ENCODE peak calls at places on chromosome 12, in seven cellular contexts. One of them, this sample, is unnamed.

GRCh38 chr12:45560689-45561088 is 168.8 kb upstream of the ARID2 start:
- DNase-seq in hepatocyte: no peak
- DNase-seq in GM06990: no peak
- DNase-seq in GM12865: no peak
- DNase-seq in AG04450: no peak
- DNase-seq in AG10803: no peak
- DNase-seq in neural progenitor cell: no peak
- DNase-seq in this sample: no peak

GRCh38 chr12:105257321-105257728 is 21.4 kb upstream of the APPL2 start:
- DNase-seq in hepatocyte: no peak
- DNase-seq in GM06990: no peak
- DNase-seq in GM12865: no peak
- DNase-seq in AG04450: peak
- DNase-seq in AG10803: peak
- DNase-seq in neural progenitor cell: no peak
- DNase-seq in this sample: peak

GRCh38 chr12:68261947-68262346 is 8.5 kb upstream of the IL22 start:
- DNase-seq in hepatocyte: no peak
- DNase-seq in GM06990: no peak
- DNase-seq in GM12865: no peak
- DNase-seq in AG04450: no peak
- DNase-seq in AG10803: no peak
- DNase-seq in neural progenitor cell: no peak
- DNase-seq in this sample: no peak

GRCh38 chr12:3834774-3835173 is 38.4 kb downstream of the PARP11 start:
- DNase-seq in hepatocyte: peak
- DNase-seq in GM06990: no peak
- DNase-seq in GM12865: no peak
- DNase-seq in AG04450: no peak
- DNase-seq in AG10803: no peak
- DNase-seq in neural progenitor cell: no peak
- DNase-seq in this sample: no peak

GRCh38 chr12:52708010-52708409 is 4.7 kb upstream of the KRT77 start:
- DNase-seq in hepatocyte: no peak
- DNase-seq in GM06990: no peak
- DNase-seq in GM12865: no peak
- DNase-seq in AG04450: no peak
- DNase-seq in AG10803: no peak
- DNase-seq in neural progenitor cell: peak
- DNase-seq in this sample: no peak

GRCh38 chr12:28925726-28926376 is 223.2 kb upstream of the FAR2 start:
- DNase-seq in hepatocyte: no peak
- DNase-seq in GM06990: no peak
- DNase-seq in GM12865: no peak
- DNase-seq in AG04450: peak
- DNase-seq in AG10803: peak
- DNase-seq in neural progenitor cell: no peak
- DNase-seq in this sample: no peak

GRCh38 chr12:9902539-9903228 is 21.4 kb downstream of the KLRF2 start:
- DNase-seq in hepatocyte: no peak
- DNase-seq in GM06990: no peak
- DNase-seq in GM12865: no peak
- DNase-seq in AG04450: no peak
- DNase-seq in AG10803: no peak
- DNase-seq in neural progenitor cell: peak
- DNase-seq in this sample: no peak

GRCh38 chr12:92927436-92928116 is 1.5 kb downstream of the EEA1 start:
- DNase-seq in hepatocyte: peak
- DNase-seq in GM06990: peak
- DNase-seq in GM12865: peak
- DNase-seq in AG04450: no peak
- DNase-seq in AG10803: peak
- DNase-seq in neural progenitor cell: peak
- DNase-seq in this sample: peak

GRCh38 chr12:75438052-75438754 is 42.4 kb upstream of the GLIPR1 start:
- DNase-seq in hepatocyte: no peak
- DNase-seq in GM06990: no peak
- DNase-seq in GM12865: peak
- DNase-seq in AG04450: no peak
- DNase-seq in AG10803: no peak
- DNase-seq in neural progenitor cell: no peak
- DNase-seq in this sample: no peak

GRCh38 chr12:65526311-65526710 is 247.8 kb downstream of the MSRB3 start:
- DNase-seq in hepatocyte: no peak
- DNase-seq in GM06990: no peak
- DNase-seq in GM12865: no peak
- DNase-seq in AG04450: no peak
- DNase-seq in AG10803: peak
- DNase-seq in neural progenitor cell: no peak
- DNase-seq in this sample: no peak

GRCh38 chr12:71415336-71416231 is 24.0 kb upstream of the LGR5 start:
- DNase-seq in hepatocyte: peak
- DNase-seq in GM06990: no peak
- DNase-seq in GM12865: peak
- DNase-seq in AG04450: peak
- DNase-seq in AG10803: peak
- DNase-seq in neural progenitor cell: peak
- DNase-seq in this sample: peak

GRCh38 chr12:21697829-21698630 is 40.4 kb upstream of the LDHB start:
- DNase-seq in hepatocyte: peak
- DNase-seq in GM06990: no peak
- DNase-seq in GM12865: peak
- DNase-seq in AG04450: peak
- DNase-seq in AG10803: peak
- DNase-seq in neural progenitor cell: peak
- DNase-seq in this sample: peak

GRCh38 chr12:12807970-12808702 is 5.0 kb upstream of the DDX47 start:
- DNase-seq in hepatocyte: no peak
- DNase-seq in GM06990: peak
- DNase-seq in GM12865: peak
- DNase-seq in AG04450: no peak
- DNase-seq in AG10803: no peak
- DNase-seq in neural progenitor cell: no peak
- DNase-seq in this sample: peak

GRCh38 chr12:52216807-52217206 is 16.2 kb upstream of the KRT7 start:
- DNase-seq in hepatocyte: no peak
- DNase-seq in GM06990: no peak
- DNase-seq in GM12865: no peak
- DNase-seq in AG04450: no peak
- DNase-seq in AG10803: no peak
- DNase-seq in neural progenitor cell: no peak
- DNase-seq in this sample: no peak

GRCh38 chr12:74780458-74781241 is 243.0 kb downstream of the ATXN7L3B start:
- DNase-seq in hepatocyte: no peak
- DNase-seq in GM06990: no peak
- DNase-seq in GM12865: no peak
- DNase-seq in AG04450: no peak
- DNase-seq in AG10803: no peak
- DNase-seq in neural progenitor cell: no peak
- DNase-seq in this sample: peak

GRCh38 chr12:1927051-1927680 is 8.7 kb upstream of the CACNA2D4 start:
- DNase-seq in hepatocyte: no peak
- DNase-seq in GM06990: no peak
- DNase-seq in GM12865: no peak
- DNase-seq in AG04450: no peak
- DNase-seq in AG10803: no peak
- DNase-seq in neural progenitor cell: no peak
- DNase-seq in this sample: no peak

GRCh38 chr12:85805654-85806053 is 30.6 kb downstream of the RASSF9 start:
- DNase-seq in hepatocyte: no peak
- DNase-seq in GM06990: no peak
- DNase-seq in GM12865: no peak
- DNase-seq in AG04450: no peak
- DNase-seq in AG10803: peak
- DNase-seq in neural progenitor cell: no peak
- DNase-seq in this sample: peak

GRCh38 chr12:128819293-128820144 is 4.2 kb downstream of the SLC15A4 start:
- DNase-seq in hepatocyte: no peak
- DNase-seq in GM06990: no peak
- DNase-seq in GM12865: no peak
- DNase-seq in AG04450: no peak
- DNase-seq in AG10803: no peak
- DNase-seq in neural progenitor cell: peak
- DNase-seq in this sample: no peak

GRCh38 chr12:128823216-128823915 is 392 bp downstream of the SLC15A4 start:
- DNase-seq in hepatocyte: peak
- DNase-seq in GM06990: peak
- DNase-seq in GM12865: peak
- DNase-seq in AG04450: no peak
- DNase-seq in AG10803: peak
- DNase-seq in neural progenitor cell: no peak
- DNase-seq in this sample: no peak

GRCh38 chr12:128820253-128820652 is 3.5 kb downstream of the SLC15A4 start:
- DNase-seq in hepatocyte: no peak
- DNase-seq in GM06990: no peak
- DNase-seq in GM12865: peak
- DNase-seq in AG04450: no peak
- DNase-seq in AG10803: no peak
- DNase-seq in neural progenitor cell: no peak
- DNase-seq in this sample: no peak

GRCh38 chr12:128818065-128819022 is 5.4 kb downstream of the SLC15A4 start:
- DNase-seq in hepatocyte: peak
- DNase-seq in GM06990: no peak
- DNase-seq in GM12865: peak
- DNase-seq in AG04450: no peak
- DNase-seq in AG10803: peak
- DNase-seq in neural progenitor cell: no peak
- DNase-seq in this sample: peak

DNA sequence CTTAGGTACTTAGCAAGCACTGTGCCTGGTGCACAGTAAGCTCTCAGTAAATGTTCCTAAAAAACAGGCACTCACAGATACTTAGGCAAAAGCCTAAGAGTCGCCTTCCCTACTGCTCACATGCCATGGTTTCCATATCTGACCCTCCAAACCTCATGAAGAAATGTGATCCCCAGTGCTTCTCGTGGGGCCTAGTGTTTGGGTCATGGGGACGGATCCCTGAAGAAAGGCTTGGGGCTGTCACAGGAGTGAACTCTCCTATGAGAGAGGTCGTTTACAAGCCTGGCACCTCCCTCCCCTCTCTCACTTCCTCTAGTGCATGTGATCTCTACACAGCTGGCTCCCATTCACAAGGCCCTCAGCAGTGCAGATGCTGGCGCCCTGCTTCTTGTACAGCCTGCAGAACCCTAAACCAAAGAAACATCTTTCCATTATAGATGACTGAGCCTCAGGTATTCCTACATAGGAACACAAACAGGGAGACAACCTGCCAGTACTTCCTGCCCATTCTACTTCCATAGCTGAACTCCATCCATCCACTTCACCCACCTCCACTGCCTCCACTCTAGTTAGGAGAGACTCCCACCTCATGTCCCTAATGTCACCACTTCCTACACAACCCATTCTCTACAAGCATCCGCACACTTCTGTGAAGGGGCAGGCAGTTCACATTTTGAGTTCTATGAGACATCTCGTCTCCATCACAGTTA is 2.9 kb downstream of the SLC15A4 start:
- DNase-seq in hepatocyte: no peak
- DNase-seq in GM06990: no peak
- DNase-seq in GM12865: peak
- DNase-seq in AG04450: no peak
- DNase-seq in AG10803: no peak
- DNase-seq in neural progenitor cell: no peak
- DNase-seq in this sample: no peak
- H3K4me3 ChIP-seq in hepatocyte: no peak
- H3K4me3 ChIP-seq in GM06990: peak
- H3K4me3 ChIP-seq in GM12865: peak
- H3K4me3 ChIP-seq in AG04450: no peak
- H3K4me3 ChIP-seq in AG10803: no peak
- H3K4me3 ChIP-seq in neural progenitor cell: no peak
- H3K4me3 ChIP-seq in this sample: no peak

GRCh38 chr12:112005419-112006395 is 7.3 kb downstream of the TMEM116 start:
- DNase-seq in hepatocyte: peak
- DNase-seq in GM06990: no peak
- DNase-seq in GM12865: no peak
- DNase-seq in AG04450: no peak
- DNase-seq in AG10803: no peak
- DNase-seq in neural progenitor cell: peak
- DNase-seq in this sample: no peak
- TF ChIP-seq CTCF in hepatocyte: no peak
- TF ChIP-seq CTCF in GM06990: no peak
- TF ChIP-seq CTCF in GM12865: no peak
- TF ChIP-seq CTCF in AG04450: no peak
- TF ChIP-seq CTCF in AG10803: no peak
- TF ChIP-seq CTCF in neural progenitor cell: no peak
- TF ChIP-seq CTCF in this sample: no peak

GRCh38 chr12:108121353-108121752 is 7.7 kb upstream of the WSCD2 start:
- DNase-seq in hepatocyte: no peak
- DNase-seq in GM06990: no peak
- DNase-seq in GM12865: no peak
- DNase-seq in AG04450: no peak
- DNase-seq in AG10803: no peak
- DNase-seq in neural progenitor cell: no peak
- DNase-seq in this sample: no peak
- H3K4me3 ChIP-seq in hepatocyte: no peak
- H3K4me3 ChIP-seq in GM06990: no peak
- H3K4me3 ChIP-seq in GM12865: no peak
- H3K4me3 ChIP-seq in AG04450: no peak
- H3K4me3 ChIP-seq in AG10803: no peak
- H3K4me3 ChIP-seq in neural progenitor cell: no peak
- H3K4me3 ChIP-seq in this sample: no peak

DNA sequence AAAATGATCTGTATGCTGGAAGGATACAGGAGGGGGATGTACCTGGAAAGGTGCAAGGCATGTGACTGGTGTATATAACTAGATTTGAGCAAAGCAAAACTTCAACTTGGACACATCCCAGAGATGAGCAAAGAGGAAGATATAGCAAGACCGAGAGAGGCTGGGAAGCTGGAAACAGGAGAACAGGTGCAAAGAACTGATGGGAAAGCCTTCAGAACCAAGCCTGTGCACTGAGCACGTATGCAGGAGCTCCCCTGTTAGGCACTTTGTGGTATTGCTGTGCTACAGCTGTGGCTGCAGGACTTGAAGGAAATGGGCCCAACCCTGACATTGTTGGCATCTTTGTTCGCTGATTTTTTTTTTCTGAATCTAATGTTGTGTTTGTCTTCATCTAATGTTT is 120.7 kb upstream of the PWP1 start:
- DNase-seq in hepatocyte: peak
- DNase-seq in GM06990: no peak
- DNase-seq in GM12865: peak
- DNase-seq in AG04450: no peak
- DNase-seq in AG10803: peak
- DNase-seq in neural progenitor cell: peak
- DNase-seq in this sample: no peak
- TF ChIP-seq CTCF in hepatocyte: peak
- TF ChIP-seq CTCF in GM06990: peak
- TF ChIP-seq CTCF in GM12865: peak
- TF ChIP-seq CTCF in AG04450: peak
- TF ChIP-seq CTCF in AG10803: peak
- TF ChIP-seq CTCF in neural progenitor cell: peak
- TF ChIP-seq CTCF in this sample: peak

GRCh38 chr12:132689227-132689626 is 1.8 kb downstream of the PXMP2 start:
- DNase-seq in hepatocyte: peak
- DNase-seq in GM06990: no peak
- DNase-seq in GM12865: no peak
- DNase-seq in AG04450: no peak
- DNase-seq in AG10803: no peak
- DNase-seq in neural progenitor cell: no peak
- DNase-seq in this sample: no peak
- H3K4me3 ChIP-seq in hepatocyte: no peak
- H3K4me3 ChIP-seq in GM06990: no peak
- H3K4me3 ChIP-seq in GM12865: no peak
- H3K4me3 ChIP-seq in AG04450: peak
- H3K4me3 ChIP-seq in AG10803: no peak
- H3K4me3 ChIP-seq in neural progenitor cell: peak
- H3K4me3 ChIP-seq in this sample: no peak